ENCODE peak calls at places on chromosomes 5 and 9, in eight cellular contexts. B, G, K, V, O, R, Y and L are unnamed samples.

GRCh38 chr5:170985486-170985885 is 123.7 kb downstream of the RANBP17 start:
- DNase-seq in G (peak), K (no peak), V (peak), B (no peak), Y (no peak), R (no peak), O (peak), L (no peak)

GRCh38 chr9:16540996-16541668 is 329.3 kb downstream of the BNC2 start:
- DNase-seq in K (no peak), V (peak), Y (peak), O (peak), B (no peak), G (no peak), R (no peak), L (no peak)

GRCh38 chr9:89463986-89464901 is 33.7 kb downstream of the SEMA4D start:
- DNase-seq in R (no peak), K (no peak), Y (no peak), O (no peak), G (no peak), B (no peak), V (no peak), L (no peak)

GRCh38 chr5:125367702-125368101 is 621.3 kb upstream of the ZNF608 start:
- DNase-seq in B (no peak), Y (no peak), R (no peak), K (no peak), G (peak), O (no peak), V (peak), L (no peak)

GRCh38 chr5:38316544-38317224 is 58.3 kb downstream of the EGFLAM start:
- DNase-seq in O (peak), B (no peak), Y (no peak), R (no peak), G (peak), K (peak), V (peak), L (no peak)

GRCh38 chr5:157241483-157241882 is 24.4 kb upstream of the CYFIP2 start:
- DNase-seq in V (peak), Y (no peak), K (no peak), O (peak), B (no peak), R (no peak), G (no peak), L (no peak)

GRCh38 chr9:6877671-6878161 is 119.9 kb downstream of the KDM4C start:
- DNase-seq in G (peak), K (no peak), V (peak), R (no peak), Y (peak), O (peak), B (no peak), L (no peak)

GRCh38 chr9:127130661-127131538 is 8.5 kb upstream of the ANGPTL2 start:
- DNase-seq in O (peak), K (no peak), R (no peak), Y (peak), G (peak), B (no peak), V (peak), L (no peak)

GRCh38 chr5:72244862-72245371 is 75.1 kb downstream of the MRPS27 start:
- DNase-seq in B (no peak), R (peak), K (no peak), O (peak), G (peak), V (peak), Y (peak), L (peak)

GRCh38 chr5:162512935-162513575 is 445.5 kb downstream of the GABRG2 start:
- DNase-seq in G (no peak), K (no peak), B (no peak), O (no peak), R (no peak), Y (no peak), V (peak), L (no peak)

GRCh38 chr9:78954286-78954685 is 617.5 kb upstream of the TLE4 start:
- DNase-seq in G (no peak), B (no peak), Y (no peak), R (no peak), V (peak), K (no peak), O (peak), L (peak)

GRCh38 chr9:33453286-33453882 is 6.0 kb upstream of the AQP3 start:
- DNase-seq in G (no peak), V (no peak), Y (no peak), O (no peak), K (no peak), R (no peak), B (no peak), L (no peak)

GRCh38 chr5:149374801-149375200 is 4.3 kb downstream of the IL17B start:
- DNase-seq in V (no peak), G (no peak), R (no peak), Y (no peak), K (no peak), B (no peak), O (no peak), L (no peak)

GRCh38 chr5:39780341-39780740 is 355.6 kb upstream of the DAB2 start:
- DNase-seq in O (peak), V (peak), Y (peak), G (peak), B (no peak), K (no peak), R (no peak), L (no peak)

GRCh38 chr9:126507318-126508109 is 106.2 kb upstream of the LMX1B start:
- DNase-seq in V (no peak), K (no peak), G (no peak), Y (no peak), R (no peak), B (no peak), O (no peak), L (no peak)

GRCh38 chr9:79630521-79631403 is 59.0 kb downstream of the TLE4 start:
- DNase-seq in O (no peak), V (no peak), G (no peak), R (no peak), Y (no peak), K (no peak), B (no peak), L (no peak)

GRCh38 chr9:129979346-129979745 is 63.6 kb downstream of the FNBP1 start:
- DNase-seq in O (no peak), Y (no peak), G (peak), K (no peak), B (no peak), V (no peak), R (no peak), L (no peak)

GRCh38 chr9:18294229-18294628 is 179.7 kb upstream of the ADAMTSL1 start:
- DNase-seq in K (no peak), G (no peak), B (no peak), R (no peak), V (no peak), Y (no peak), O (no peak), L (no peak)

GRCh38 chr5:68252678-68253520 is 37.3 kb downstream of the PIK3R1 start:
- DNase-seq in R (peak), G (peak), Y (peak), K (peak), V (peak), B (no peak), O (peak), L (peak)

GRCh38 chr5:39586185-39586584 is 161.4 kb upstream of the DAB2 start:
- DNase-seq in K (no peak), V (no peak), B (no peak), G (no peak), O (no peak), Y (no peak), R (no peak), L (no peak)

GRCh38 chr5:160369990-160370712 is at the start of gene C1QTNF2:
- DNase-seq in R (no peak), Y (peak), K (peak), O (peak), G (peak), B (peak), V (peak), L (peak)

GRCh38 chr9:127201731-127202130 is 62.8 kb upstream of the GARNL3 start:
- DNase-seq in O (no peak), K (no peak), G (no peak), Y (no peak), V (no peak), B (no peak), R (no peak), L (no peak)

GRCh38 chr5:151923865-151924264 is 786 bp downstream of the GLRA1 start:
- DNase-seq in V (peak), G (no peak), R (no peak), O (no peak), Y (no peak), K (no peak), B (no peak), L (peak)
- TF ChIP-seq CTCF in V (peak), G (peak), R (peak), O (peak), Y (peak), K (no peak), B (no peak), L (peak)

DNA sequence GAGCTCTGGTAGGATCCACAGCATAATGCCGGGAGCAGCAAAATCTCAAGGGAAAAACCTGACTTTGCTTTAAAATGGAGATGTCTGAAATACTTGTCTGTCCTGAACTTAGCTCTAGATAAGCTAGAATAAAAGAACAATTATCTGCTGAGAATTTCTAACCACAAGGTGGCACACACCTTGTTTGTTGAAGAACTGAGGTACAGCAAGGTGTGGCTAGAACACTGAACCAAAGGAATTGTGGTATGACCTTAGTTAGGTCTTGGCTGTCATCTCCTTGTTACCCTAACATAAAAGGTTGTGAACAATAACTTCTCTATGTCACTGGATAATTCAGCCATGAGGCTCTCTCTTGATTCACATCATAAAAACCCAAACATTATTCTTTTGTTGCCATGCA is 72.3 kb upstream of the ANXA1 start:
- DNase-seq in O (no peak), B (no peak), K (no peak), R (peak), V (peak), G (no peak), Y (no peak), L (no peak)
- TF ChIP-seq CTCF in O (no peak), B (no peak), K (no peak), R (peak), V (no peak), G (no peak), Y (no peak), L (no peak)

DNA sequence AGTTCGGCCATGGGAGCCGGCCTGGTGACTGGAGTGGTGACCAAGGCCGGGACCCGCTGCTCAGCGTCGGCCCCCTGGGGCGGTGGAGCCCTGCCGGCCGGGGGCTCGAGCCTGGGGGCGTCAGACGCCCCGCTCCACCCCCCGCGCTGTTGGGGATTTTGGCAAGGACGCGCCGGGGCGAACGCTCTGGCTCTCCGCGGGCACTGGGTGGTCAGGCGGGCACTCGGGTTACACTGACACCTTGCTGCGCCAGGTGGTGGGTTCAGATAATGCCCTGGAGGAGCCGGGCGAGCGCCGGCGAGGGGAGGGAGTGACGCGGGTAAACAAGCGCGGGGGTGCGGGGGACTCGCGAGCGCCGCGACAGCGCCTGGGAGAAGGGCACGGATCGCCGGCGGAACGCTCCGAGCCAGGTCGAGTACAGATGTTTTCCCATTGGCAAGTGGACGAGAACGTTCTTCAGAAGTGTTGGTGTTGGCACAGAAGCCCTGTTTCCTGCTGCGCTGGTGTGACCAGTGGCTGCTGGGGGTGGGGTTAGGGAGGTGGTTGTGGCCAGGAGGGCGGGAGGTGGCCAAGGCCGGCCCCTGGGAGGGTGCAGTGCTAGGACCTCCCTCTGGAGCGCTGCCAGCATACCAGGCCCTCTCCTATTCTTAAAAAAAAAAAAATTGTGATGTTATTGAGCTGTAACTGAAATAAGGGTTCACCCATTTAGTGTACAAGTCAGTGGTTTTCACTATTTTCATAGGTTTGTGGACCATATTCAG is 773 bp downstream of the SQSTM1 start:
- DNase-seq in B (peak), Y (peak), R (peak), G (peak), K (peak), V (peak), O (peak), L (peak)
- TF ChIP-seq CTCF in B (no peak), Y (no peak), R (no peak), G (no peak), K (no peak), V (peak), O (no peak), L (no peak)

DNA sequence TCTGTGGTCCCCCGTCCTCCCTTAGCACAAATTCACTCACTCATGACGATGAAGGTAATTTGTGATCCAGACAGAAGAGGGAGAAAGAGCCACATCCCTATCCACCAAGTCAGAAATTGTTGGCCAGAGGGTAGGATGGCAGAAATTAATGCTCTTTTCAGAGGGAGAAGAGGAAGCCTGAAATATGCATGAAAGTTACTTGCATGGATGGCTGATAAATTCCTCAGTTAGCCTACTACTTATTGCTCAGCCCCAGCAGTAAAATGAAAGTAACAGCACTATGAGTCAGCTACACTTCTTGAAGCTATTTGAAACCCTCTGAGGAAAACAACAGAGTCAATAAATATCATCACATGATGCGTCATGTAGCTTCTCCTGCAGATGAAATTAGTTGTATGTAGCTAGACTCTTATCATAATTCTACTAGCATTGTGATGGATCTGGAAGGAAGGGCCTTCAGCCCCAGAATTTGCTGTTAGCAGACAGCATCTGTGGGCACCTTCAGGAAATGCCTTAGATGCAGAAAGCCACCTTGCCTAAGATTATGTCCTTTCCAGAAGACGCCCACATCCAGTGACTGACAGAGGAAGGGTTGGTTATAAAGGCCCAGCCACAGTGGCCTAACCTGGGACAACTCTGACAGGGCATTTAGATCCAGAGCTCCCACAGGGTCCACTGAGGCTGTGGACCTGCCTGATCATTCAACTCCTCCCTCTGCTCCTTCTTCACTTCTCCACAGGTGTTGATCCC is 81.2 kb upstream of the CCDC112 start:
- DNase-seq in G (peak), Y (peak), R (peak), O (peak), B (no peak), V (peak), K (no peak), L (no peak)
- TF ChIP-seq CTCF in G (peak), Y (peak), R (peak), O (peak), B (no peak), V (peak), K (peak), L (no peak)

GRCh38 chr9:98410185-98410697 is 154.8 kb upstream of the TBC1D2 start:
- DNase-seq in O (peak), K (peak), V (peak), G (peak), Y (peak), B (no peak), R (no peak), L (peak)
- TF ChIP-seq CTCF in O (peak), K (peak), V (peak), G (peak), Y (peak), B (no peak), R (no peak), L (no peak)